ENCODE peak calls at places on chromosomes 3 and 15, in four cellular contexts. One of them, this sample, is unnamed.

GRCh38 chr3:13379191-13379830 is 40.8 kb downstream of the NUP210 start:
- DNase-seq in K562: no peak
- DNase-seq in neural progenitor cell: no peak
- DNase-seq in hepatocyte: peak; percentile 60
- DNase-seq in this sample: no peak

GRCh38 chr3:141959921-141960554 is 83.6 kb downstream of the ATP1B3 start:
- DNase-seq in K562: no peak
- DNase-seq in neural progenitor cell: no peak
- DNase-seq in hepatocyte: no peak
- DNase-seq in this sample: peak; percentile 61

GRCh38 chr15:65211157-65211982 is at the start of gene CILP:
- DNase-seq in K562: no peak
- DNase-seq in neural progenitor cell: peak; percentile 29
- DNase-seq in hepatocyte: peak; percentile 59
- DNase-seq in this sample: no peak

GRCh38 chr3:127173516-127174166 is 19.3 kb upstream of the PRR23E start:
- DNase-seq in K562: no peak
- DNase-seq in neural progenitor cell: no peak
- DNase-seq in hepatocyte: no peak
- DNase-seq in this sample: no peak

GRCh38 chr3:71247221-71247947 is 336.1 kb downstream of the FOXP1 start:
- DNase-seq in K562: peak; percentile 70
- DNase-seq in neural progenitor cell: peak; percentile 64
- DNase-seq in hepatocyte: no peak
- DNase-seq in this sample: peak; percentile 61

GRCh38 chr3:126487151-126487771 is 11.6 kb upstream of the ZXDC start:
- DNase-seq in K562: peak; percentile 23
- DNase-seq in neural progenitor cell: peak; percentile 64
- DNase-seq in hepatocyte: no peak
- DNase-seq in this sample: peak; percentile 60

GRCh38 chr3:100006570-100007271 is 107.6 kb downstream of the FILIP1L start:
- DNase-seq in K562: no peak
- DNase-seq in neural progenitor cell: no peak
- DNase-seq in hepatocyte: no peak
- DNase-seq in this sample: peak; percentile 45

GRCh38 chr3:49358884-49359225 is 702 bp upstream of the GPX1 start:
- DNase-seq in K562: no peak
- DNase-seq in neural progenitor cell: no peak
- DNase-seq in hepatocyte: no peak
- DNase-seq in this sample: no peak

GRCh38 chr3:25713316-25713967 is 48.7 kb upstream of the TOP2B start:
- DNase-seq in K562: no peak
- DNase-seq in neural progenitor cell: no peak
- DNase-seq in hepatocyte: no peak
- DNase-seq in this sample: peak; percentile 87

GRCh38 chr3:194711913-194712312 is 26.2 kb downstream of the FAM43A start:
- DNase-seq in K562: no peak
- DNase-seq in neural progenitor cell: no peak
- DNase-seq in hepatocyte: peak; percentile 59
- DNase-seq in this sample: peak; percentile 88

GRCh38 chr15:65374334-65374733 is 3.5 kb downstream of the IGDCC3 start:
- DNase-seq in K562: no peak
- DNase-seq in neural progenitor cell: no peak
- DNase-seq in hepatocyte: no peak
- DNase-seq in this sample: no peak

GRCh38 chr3:33152363-33153360 is 38.8 kb downstream of the CRTAP start:
- DNase-seq in K562: no peak
- DNase-seq in neural progenitor cell: no peak
- DNase-seq in hepatocyte: no peak
- DNase-seq in this sample: peak; percentile 45

GRCh38 chr3:126835472-126836219 is 131.6 kb downstream of the CHCHD6 start:
- DNase-seq in K562: peak; percentile 21
- DNase-seq in neural progenitor cell: no peak
- DNase-seq in hepatocyte: peak; percentile 24
- DNase-seq in this sample: peak; percentile 66

GRCh38 chr3:25128735-25129134 is 299.3 kb upstream of the RARB start:
- DNase-seq in K562: no peak
- DNase-seq in neural progenitor cell: no peak
- DNase-seq in hepatocyte: no peak
- DNase-seq in this sample: no peak

GRCh38 chr3:56790016-56790950 is 11.5 kb downstream of the ARHGEF3 start:
- DNase-seq in K562: no peak
- DNase-seq in neural progenitor cell: no peak
- DNase-seq in hepatocyte: no peak
- DNase-seq in this sample: no peak

GRCh38 chr3:197686899-197687298 is 49.8 kb downstream of the RUBCN start:
- DNase-seq in K562: no peak
- DNase-seq in neural progenitor cell: no peak
- DNase-seq in hepatocyte: no peak
- DNase-seq in this sample: no peak

GRCh38 chr15:50128266-50128665 is 9.2 kb upstream of the ATP8B4 start:
- DNase-seq in K562: no peak
- DNase-seq in neural progenitor cell: no peak
- DNase-seq in hepatocyte: peak; percentile 19
- DNase-seq in this sample: no peak

GRCh38 chr3:133371181-133371580 is 28.7 kb upstream of the BFSP2 start:
- DNase-seq in K562: no peak
- DNase-seq in neural progenitor cell: no peak
- DNase-seq in hepatocyte: no peak
- DNase-seq in this sample: no peak

GRCh38 chr15:98804057-98804380 is 155.7 kb downstream of the IGF1R start:
- DNase-seq in K562: no peak
- DNase-seq in neural progenitor cell: no peak
- DNase-seq in hepatocyte: no peak
- DNase-seq in this sample: no peak

GRCh38 chr3:122572940-122573412 is 4.5 kb upstream of the PARP15 start:
- DNase-seq in K562: no peak
- DNase-seq in neural progenitor cell: peak; percentile 11
- DNase-seq in hepatocyte: peak; percentile 23
- DNase-seq in this sample: peak; percentile 77

GRCh38 chr3:195763248-195763830 is 42.6 kb downstream of the MUC20 start:
- DNase-seq in K562: no peak
- DNase-seq in neural progenitor cell: no peak
- DNase-seq in hepatocyte: no peak
- DNase-seq in this sample: no peak

GRCh38 chr3:174308761-174309160 is 550.4 kb upstream of the NAALADL2 start:
- DNase-seq in K562: no peak
- DNase-seq in neural progenitor cell: no peak
- DNase-seq in hepatocyte: no peak
- DNase-seq in this sample: no peak

GRCh38 chr3:178840586-178840985 is 231.0 kb downstream of the ZMAT3 start:
- DNase-seq in K562: no peak
- DNase-seq in neural progenitor cell: no peak
- DNase-seq in hepatocyte: no peak
- DNase-seq in this sample: no peak

GRCh38 chr15:40032125-40032839 is 6.7 kb downstream of the SRP14 start:
- DNase-seq in K562: no peak
- DNase-seq in neural progenitor cell: no peak
- DNase-seq in hepatocyte: no peak
- DNase-seq in this sample: no peak

GRCh38 chr3:111200027-111200426 is 128.4 kb downstream of the NECTIN3 start:
- DNase-seq in K562: no peak
- DNase-seq in neural progenitor cell: no peak
- DNase-seq in hepatocyte: no peak
- DNase-seq in this sample: no peak

GRCh38 chr15:40493089-40493840 is 22.5 kb downstream of the CHST14 start:
- DNase-seq in K562: no peak
- DNase-seq in neural progenitor cell: no peak
- DNase-seq in hepatocyte: no peak
- DNase-seq in this sample: peak; percentile 70

GRCh38 chr15:60585743-60586708 is 107.1 kb upstream of the ICE2 start:
- DNase-seq in K562: peak; percentile 73
- DNase-seq in neural progenitor cell: peak; percentile 85
- DNase-seq in hepatocyte: peak; percentile 88
- DNase-seq in this sample: peak; percentile 49

GRCh38 chr15:71440479-71441071 is 325.3 kb downstream of the THSD4 start:
- DNase-seq in K562: no peak
- DNase-seq in neural progenitor cell: peak; percentile 28
- DNase-seq in hepatocyte: peak; percentile 38
- DNase-seq in this sample: peak; percentile 47

GRCh38 chr15:92820233-92821021 is 79.7 kb upstream of the CHD2 start:
- DNase-seq in K562: peak; percentile 93
- DNase-seq in neural progenitor cell: peak; percentile 97
- DNase-seq in hepatocyte: peak; percentile 96
- DNase-seq in this sample: peak; percentile 92

GRCh38 chr3:44529927-44530326 is 25.1 kb upstream of the ZKSCAN7 start:
- DNase-seq in K562: no peak
- DNase-seq in neural progenitor cell: no peak
- DNase-seq in hepatocyte: no peak
- DNase-seq in this sample: no peak

GRCh38 chr3:58659051-58659675 is 7.4 kb downstream of the FAM3D start:
- DNase-seq in K562: peak; percentile 25
- DNase-seq in neural progenitor cell: peak; percentile 60
- DNase-seq in hepatocyte: peak; percentile 63
- DNase-seq in this sample: peak; percentile 20

GRCh38 chr15:31403606-31404005 is 77.0 kb downstream of the KLF13 start:
- DNase-seq in K562: no peak
- DNase-seq in neural progenitor cell: no peak
- DNase-seq in hepatocyte: no peak
- DNase-seq in this sample: peak; percentile 47

GRCh38 chr15:31402511-31403056 is 75.9 kb downstream of the KLF13 start:
- DNase-seq in K562: no peak
- DNase-seq in neural progenitor cell: no peak
- DNase-seq in hepatocyte: peak; percentile 35
- DNase-seq in this sample: no peak

GRCh38 chr15:31402003-31402402 is 75.4 kb downstream of the KLF13 start:
- DNase-seq in K562: no peak
- DNase-seq in neural progenitor cell: no peak
- DNase-seq in hepatocyte: no peak
- DNase-seq in this sample: no peak

GRCh38 chr15:31401282-31401681 is 74.6 kb downstream of the KLF13 start:
- DNase-seq in K562: no peak
- DNase-seq in neural progenitor cell: no peak
- DNase-seq in hepatocyte: no peak
- DNase-seq in this sample: no peak

GRCh38 chr15:31403096-31403495 is 76.5 kb downstream of the KLF13 start:
- DNase-seq in K562: no peak
- DNase-seq in neural progenitor cell: no peak
- DNase-seq in hepatocyte: no peak
- DNase-seq in this sample: no peak
- H3K4me3 ChIP-seq in K562: no peak overlapping the region
- H3K4me3 ChIP-seq in neural progenitor cell: no peak overlapping the region
- H3K4me3 ChIP-seq in hepatocyte: no peak overlapping the region
- H3K4me3 ChIP-seq in this sample: no peak overlapping the region

GRCh38 chr15:52789008-52789600 is 1.0 kb downstream of the ONECUT1 start:
- DNase-seq in K562: no peak
- DNase-seq in neural progenitor cell: no peak
- DNase-seq in hepatocyte: no peak
- DNase-seq in this sample: no peak

GRCh38 chr15:52790166-52790708 is at the start of gene ONECUT1:
- DNase-seq in K562: peak; percentile 88
- DNase-seq in neural progenitor cell: peak; percentile 91
- DNase-seq in hepatocyte: peak; percentile 86
- DNase-seq in this sample: peak; percentile 32

GRCh38 chr15:52790941-52791751 is 1.0 kb upstream of the ONECUT1 start:
- DNase-seq in K562: no peak
- DNase-seq in neural progenitor cell: peak; percentile 83
- DNase-seq in hepatocyte: peak; percentile 60
- DNase-seq in this sample: no peak

GRCh38 chr15:52788099-52788986 is 1.8 kb downstream of the ONECUT1 start:
- DNase-seq in K562: no peak
- DNase-seq in neural progenitor cell: peak; percentile 31
- DNase-seq in hepatocyte: no peak
- DNase-seq in this sample: peak; percentile 25

DNA sequence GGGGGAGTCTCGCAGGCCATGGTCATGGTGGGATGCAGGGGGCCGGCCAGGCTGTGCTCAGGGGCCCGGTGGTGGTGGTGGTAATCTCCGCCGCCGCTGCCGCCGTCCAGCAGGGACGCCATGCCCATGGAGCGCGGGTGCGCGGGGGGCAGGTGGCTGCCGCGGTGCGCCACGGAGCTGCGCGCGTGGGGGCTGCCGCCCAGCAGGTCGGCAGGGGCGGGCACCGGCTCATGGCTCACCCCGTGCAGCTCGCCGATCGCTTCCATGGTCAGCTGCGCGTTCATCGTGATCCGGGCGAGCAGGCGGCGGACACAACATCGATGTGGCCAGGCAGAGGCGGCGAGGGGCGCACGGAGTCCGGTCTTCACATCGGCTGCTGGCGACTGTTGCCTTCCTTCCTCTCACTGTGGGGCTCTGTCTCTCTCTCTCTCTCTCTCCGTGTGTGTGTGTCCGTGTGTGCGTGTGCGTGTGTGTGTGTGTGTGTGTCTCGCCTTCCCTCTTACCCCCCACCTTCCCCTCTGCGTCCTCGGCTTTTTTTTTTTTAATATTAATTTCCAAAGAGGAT is 453 bp downstream of the ONECUT1 start:
- DNase-seq in K562: no peak
- DNase-seq in neural progenitor cell: peak; percentile 64
- DNase-seq in hepatocyte: no peak
- DNase-seq in this sample: peak; percentile 21
- TF ChIP-seq EZH2 in K562: no peak
- TF ChIP-seq EZH2 in neural progenitor cell: no peak
- TF ChIP-seq EZH2 in hepatocyte: no peak
- TF ChIP-seq EZH2 in this sample: peak; percentile 42

GRCh38 chr3:136898549-136898948 is 36.5 kb downstream of the NCK1 start:
- DNase-seq in K562: no peak
- DNase-seq in neural progenitor cell: no peak
- DNase-seq in hepatocyte: no peak
- DNase-seq in this sample: no peak
- H3K79me2 ChIP-seq in K562: peaks cover 71% of the 10 kb centered on the region
- H3K79me2 ChIP-seq in neural progenitor cell: peaks cover 94% of the 10 kb centered on the region
- H3K79me2 ChIP-seq in hepatocyte: peaks cover 80% of the 10 kb centered on the region
- H3K79me2 ChIP-seq in this sample: peaks cover 96% of the 10 kb centered on the region

DNA sequence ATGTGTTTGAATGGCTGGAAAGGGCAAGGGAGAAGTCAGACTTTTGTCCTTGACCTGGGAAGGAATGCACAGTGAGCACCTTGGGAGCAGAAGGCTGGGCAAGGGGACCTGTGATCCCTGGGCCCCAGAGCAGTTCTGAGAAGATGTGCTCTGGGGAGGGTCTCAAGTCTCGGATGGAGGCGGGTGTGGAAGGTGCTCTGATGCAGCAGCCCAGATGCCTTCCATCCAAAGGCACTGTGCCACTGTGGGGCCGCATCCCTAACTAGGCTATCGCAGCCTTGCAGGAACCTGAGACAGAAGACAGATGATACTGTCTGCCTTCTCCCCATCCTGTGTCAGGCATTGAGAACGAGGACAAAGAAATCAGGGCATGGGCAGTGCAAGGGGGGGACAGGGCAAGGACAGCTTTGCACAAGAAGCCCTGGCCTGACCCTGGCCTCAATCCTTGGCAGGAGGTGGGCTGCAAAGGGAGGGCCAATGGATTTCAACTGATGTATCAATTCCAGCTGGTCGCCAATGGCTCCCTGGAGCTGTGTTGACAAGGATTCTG is 14.6 kb upstream of the PRKCD start:
- DNase-seq in K562: no peak
- DNase-seq in neural progenitor cell: no peak
- DNase-seq in hepatocyte: no peak
- DNase-seq in this sample: no peak
- H3K4me3 ChIP-seq in K562: no peak overlapping the region
- H3K4me3 ChIP-seq in neural progenitor cell: no peak overlapping the region
- H3K4me3 ChIP-seq in hepatocyte: no peak overlapping the region
- H3K4me3 ChIP-seq in this sample: no peak overlapping the region